ENCODE peak calls at places on chromosomes 5 and 9, in ten cellular contexts. One of them, this sample, is unnamed.

GRCh38 chr9:93265301-93265971 is 81.5 kb downstream of the WNK2 start:
- DNase-seq in activated B cell treated with CpG ODN at 0.5 μM for 24 hours: peak
- DNase-seq in CD4-positive, alpha-beta T cell: no peak
- DNase-seq in BJ: no peak
- DNase-seq in GM13977: peak
- DNase-seq in HEK293T: no peak
- DNase-seq in stimulated activated CD8-positive, alpha-beta memory T cell treated with anti-CD3 and anti-CD28 coated beads, Interleukin-15, amount 100 ng/mL, for 24 hours: no peak
- DNase-seq in tibial nerve: no peak
- DNase-seq in GM13976: peak
- DNase-seq in activated CD4-positive, alpha-beta T cell treated with anti-CD3 and anti-CD28 coated beads, Interleukin-2, amount 50 U/mL, for 4 hours: no peak
- DNase-seq in this sample: no peak

GRCh38 chr5:167261309-167262100 is 1029.9 kb upstream of the WWC1 start:
- DNase-seq in stimulated activated CD8-positive, alpha-beta memory T cell treated with anti-CD3 and anti-CD28 coated beads, Interleukin-15, amount 100 ng/mL, for 24 hours: no peak
- DNase-seq in BJ: no peak
- DNase-seq in HEK293T: peak
- DNase-seq in GM13976: no peak
- DNase-seq in activated CD4-positive, alpha-beta T cell treated with anti-CD3 and anti-CD28 coated beads, Interleukin-2, amount 50 U/mL, for 4 hours: no peak
- DNase-seq in GM13977: peak
- DNase-seq in activated B cell treated with CpG ODN at 0.5 μM for 24 hours: no peak
- DNase-seq in CD4-positive, alpha-beta T cell: no peak
- DNase-seq in tibial nerve: no peak
- DNase-seq in this sample: no peak

GRCh38 chr9:34331191-34331590 is 1.8 kb downstream of the NUDT2 start:
- DNase-seq in GM13976: no peak
- DNase-seq in tibial nerve: no peak
- DNase-seq in CD4-positive, alpha-beta T cell: no peak
- DNase-seq in stimulated activated CD8-positive, alpha-beta memory T cell treated with anti-CD3 and anti-CD28 coated beads, Interleukin-15, amount 100 ng/mL, for 24 hours: no peak
- DNase-seq in BJ: no peak
- DNase-seq in GM13977: no peak
- DNase-seq in activated CD4-positive, alpha-beta T cell treated with anti-CD3 and anti-CD28 coated beads, Interleukin-2, amount 50 U/mL, for 4 hours: no peak
- DNase-seq in HEK293T: no peak
- DNase-seq in activated B cell treated with CpG ODN at 0.5 μM for 24 hours: no peak
- DNase-seq in this sample: no peak

GRCh38 chr9:124629600-124629999 is 122.4 kb upstream of the NR5A1 start:
- DNase-seq in stimulated activated CD8-positive, alpha-beta memory T cell treated with anti-CD3 and anti-CD28 coated beads, Interleukin-15, amount 100 ng/mL, for 24 hours: no peak
- DNase-seq in GM13977: peak
- DNase-seq in activated CD4-positive, alpha-beta T cell treated with anti-CD3 and anti-CD28 coated beads, Interleukin-2, amount 50 U/mL, for 4 hours: no peak
- DNase-seq in BJ: no peak
- DNase-seq in activated B cell treated with CpG ODN at 0.5 μM for 24 hours: no peak
- DNase-seq in CD4-positive, alpha-beta T cell: no peak
- DNase-seq in HEK293T: no peak
- DNase-seq in GM13976: peak
- DNase-seq in tibial nerve: no peak
- DNase-seq in this sample: no peak

GRCh38 chr9:129362287-129363098 is 184.4 kb upstream of the IER5L start:
- DNase-seq in stimulated activated CD8-positive, alpha-beta memory T cell treated with anti-CD3 and anti-CD28 coated beads, Interleukin-15, amount 100 ng/mL, for 24 hours: no peak
- DNase-seq in HEK293T: no peak
- DNase-seq in activated CD4-positive, alpha-beta T cell treated with anti-CD3 and anti-CD28 coated beads, Interleukin-2, amount 50 U/mL, for 4 hours: no peak
- DNase-seq in GM13977: no peak
- DNase-seq in GM13976: no peak
- DNase-seq in tibial nerve: no peak
- DNase-seq in BJ: no peak
- DNase-seq in activated B cell treated with CpG ODN at 0.5 μM for 24 hours: no peak
- DNase-seq in CD4-positive, alpha-beta T cell: no peak
- DNase-seq in this sample: no peak

GRCh38 chr5:107058239-107058638 is 612.5 kb downstream of the EFNA5 start:
- DNase-seq in GM13976: no peak
- DNase-seq in tibial nerve: no peak
- DNase-seq in BJ: no peak
- DNase-seq in activated CD4-positive, alpha-beta T cell treated with anti-CD3 and anti-CD28 coated beads, Interleukin-2, amount 50 U/mL, for 4 hours: no peak
- DNase-seq in activated B cell treated with CpG ODN at 0.5 μM for 24 hours: no peak
- DNase-seq in HEK293T: no peak
- DNase-seq in stimulated activated CD8-positive, alpha-beta memory T cell treated with anti-CD3 and anti-CD28 coated beads, Interleukin-15, amount 100 ng/mL, for 24 hours: no peak
- DNase-seq in CD4-positive, alpha-beta T cell: no peak
- DNase-seq in GM13977: no peak
- DNase-seq in this sample: no peak

GRCh38 chr9:129676970-129677369 is 11.5 kb downstream of the PRRX2 start:
- DNase-seq in GM13976: no peak
- DNase-seq in HEK293T: no peak
- DNase-seq in GM13977: no peak
- DNase-seq in activated CD4-positive, alpha-beta T cell treated with anti-CD3 and anti-CD28 coated beads, Interleukin-2, amount 50 U/mL, for 4 hours: no peak
- DNase-seq in BJ: no peak
- DNase-seq in stimulated activated CD8-positive, alpha-beta memory T cell treated with anti-CD3 and anti-CD28 coated beads, Interleukin-15, amount 100 ng/mL, for 24 hours: no peak
- DNase-seq in activated B cell treated with CpG ODN at 0.5 μM for 24 hours: no peak
- DNase-seq in tibial nerve: no peak
- DNase-seq in CD4-positive, alpha-beta T cell: no peak
- DNase-seq in this sample: no peak

GRCh38 chr9:115291841-115292240 is 173.9 kb upstream of the TNC start:
- DNase-seq in GM13977: no peak
- DNase-seq in HEK293T: no peak
- DNase-seq in activated B cell treated with CpG ODN at 0.5 μM for 24 hours: no peak
- DNase-seq in GM13976: no peak
- DNase-seq in activated CD4-positive, alpha-beta T cell treated with anti-CD3 and anti-CD28 coated beads, Interleukin-2, amount 50 U/mL, for 4 hours: no peak
- DNase-seq in CD4-positive, alpha-beta T cell: no peak
- DNase-seq in tibial nerve: no peak
- DNase-seq in stimulated activated CD8-positive, alpha-beta memory T cell treated with anti-CD3 and anti-CD28 coated beads, Interleukin-15, amount 100 ng/mL, for 24 hours: no peak
- DNase-seq in BJ: no peak
- DNase-seq in this sample: no peak

GRCh38 chr5:134547579-134547978 is 22.1 kb downstream of the JADE2 start:
- DNase-seq in tibial nerve: no peak
- DNase-seq in stimulated activated CD8-positive, alpha-beta memory T cell treated with anti-CD3 and anti-CD28 coated beads, Interleukin-15, amount 100 ng/mL, for 24 hours: no peak
- DNase-seq in BJ: no peak
- DNase-seq in activated B cell treated with CpG ODN at 0.5 μM for 24 hours: no peak
- DNase-seq in CD4-positive, alpha-beta T cell: no peak
- DNase-seq in GM13976: no peak
- DNase-seq in activated CD4-positive, alpha-beta T cell treated with anti-CD3 and anti-CD28 coated beads, Interleukin-2, amount 50 U/mL, for 4 hours: no peak
- DNase-seq in HEK293T: no peak
- DNase-seq in GM13977: no peak
- DNase-seq in this sample: no peak

GRCh38 chr5:88388476-88389170 is 120.0 kb upstream of the TMEM161B start:
- DNase-seq in CD4-positive, alpha-beta T cell: no peak
- DNase-seq in activated B cell treated with CpG ODN at 0.5 μM for 24 hours: no peak
- DNase-seq in activated CD4-positive, alpha-beta T cell treated with anti-CD3 and anti-CD28 coated beads, Interleukin-2, amount 50 U/mL, for 4 hours: no peak
- DNase-seq in GM13977: no peak
- DNase-seq in stimulated activated CD8-positive, alpha-beta memory T cell treated with anti-CD3 and anti-CD28 coated beads, Interleukin-15, amount 100 ng/mL, for 24 hours: no peak
- DNase-seq in HEK293T: no peak
- DNase-seq in BJ: no peak
- DNase-seq in GM13976: no peak
- DNase-seq in tibial nerve: no peak
- DNase-seq in this sample: no peak

GRCh38 chr5:59351076-59351794 is 542.3 kb downstream of the PDE4D start:
- DNase-seq in activated CD4-positive, alpha-beta T cell treated with anti-CD3 and anti-CD28 coated beads, Interleukin-2, amount 50 U/mL, for 4 hours: no peak
- DNase-seq in tibial nerve: peak
- DNase-seq in GM13977: no peak
- DNase-seq in HEK293T: no peak
- DNase-seq in activated B cell treated with CpG ODN at 0.5 μM for 24 hours: no peak
- DNase-seq in GM13976: no peak
- DNase-seq in stimulated activated CD8-positive, alpha-beta memory T cell treated with anti-CD3 and anti-CD28 coated beads, Interleukin-15, amount 100 ng/mL, for 24 hours: no peak
- DNase-seq in BJ: no peak
- DNase-seq in CD4-positive, alpha-beta T cell: no peak
- DNase-seq in this sample: no peak

GRCh38 chr5:62720036-62720441 is 141.4 kb downstream of the LRRC70 start:
- DNase-seq in activated CD4-positive, alpha-beta T cell treated with anti-CD3 and anti-CD28 coated beads, Interleukin-2, amount 50 U/mL, for 4 hours: no peak
- DNase-seq in activated B cell treated with CpG ODN at 0.5 μM for 24 hours: no peak
- DNase-seq in GM13976: peak
- DNase-seq in HEK293T: peak
- DNase-seq in CD4-positive, alpha-beta T cell: no peak
- DNase-seq in stimulated activated CD8-positive, alpha-beta memory T cell treated with anti-CD3 and anti-CD28 coated beads, Interleukin-15, amount 100 ng/mL, for 24 hours: no peak
- DNase-seq in BJ: no peak
- DNase-seq in GM13977: peak
- DNase-seq in tibial nerve: no peak
- DNase-seq in this sample: no peak

GRCh38 chr9:36317766-36318165 is 59.5 kb upstream of the GNE start:
- DNase-seq in tibial nerve: no peak
- DNase-seq in GM13976: no peak
- DNase-seq in GM13977: no peak
- DNase-seq in activated CD4-positive, alpha-beta T cell treated with anti-CD3 and anti-CD28 coated beads, Interleukin-2, amount 50 U/mL, for 4 hours: no peak
- DNase-seq in HEK293T: no peak
- DNase-seq in stimulated activated CD8-positive, alpha-beta memory T cell treated with anti-CD3 and anti-CD28 coated beads, Interleukin-15, amount 100 ng/mL, for 24 hours: no peak
- DNase-seq in CD4-positive, alpha-beta T cell: no peak
- DNase-seq in BJ: no peak
- DNase-seq in activated B cell treated with CpG ODN at 0.5 μM for 24 hours: no peak
- DNase-seq in this sample: no peak

GRCh38 chr9:93154293-93154903 is 20.3 kb upstream of the NINJ1 start:
- DNase-seq in CD4-positive, alpha-beta T cell: no peak
- DNase-seq in tibial nerve: no peak
- DNase-seq in HEK293T: peak
- DNase-seq in activated B cell treated with CpG ODN at 0.5 μM for 24 hours: no peak
- DNase-seq in stimulated activated CD8-positive, alpha-beta memory T cell treated with anti-CD3 and anti-CD28 coated beads, Interleukin-15, amount 100 ng/mL, for 24 hours: no peak
- DNase-seq in GM13977: peak
- DNase-seq in GM13976: peak
- DNase-seq in BJ: no peak
- DNase-seq in activated CD4-positive, alpha-beta T cell treated with anti-CD3 and anti-CD28 coated beads, Interleukin-2, amount 50 U/mL, for 4 hours: peak
- DNase-seq in this sample: no peak

This sample was measured in thoracic aorta.